ENCODE peak calls at places on chromosomes 4 and X, in four cellular contexts. F is K562, S is HepG2, T is SK-N-SH. A is an unnamed sample.

GRCh38 chrX:150848914-150849365 is 49.5 kb downstream of the CD99L2 start:
- DNase-seq in F (no peak), S (peak), T (no peak), A (no peak)

GRCh38 chr4:137032242-137032641 is 500.1 kb downstream of the PCDH18 start:
- DNase-seq in F (no peak), S (no peak), T (no peak), A (no peak)

GRCh38 chrX:111395132-111395531 is 16.9 kb downstream of the DCX start:
- DNase-seq in F (no peak), S (no peak), T (no peak), A (no peak)

GRCh38 chr4:54539500-54540029 is 118.2 kb upstream of the KIT start:
- DNase-seq in F (peak), S (peak), T (peak), A (no peak)

GRCh38 chr4:153651961-153652784 is 31.9 kb upstream of the TLR2 start:
- DNase-seq in F (no peak), S (no peak), T (no peak), A (no peak)

GRCh38 chr4:183987529-183987946 is 82.4 kb downstream of the STOX2 start:
- DNase-seq in F (no peak), S (no peak), T (peak), A (peak)

GRCh38 chr4:7279902-7280301 is 87.6 kb downstream of the SORCS2 start:
- DNase-seq in F (no peak), S (no peak), T (no peak), A (no peak)

GRCh38 chrX:12327836-12328235 is 189.6 kb downstream of the FRMPD4 start:
- DNase-seq in F (no peak), S (no peak), T (no peak), A (no peak)

GRCh38 chrX:50812995-50813842 is 775 bp downstream of the SHROOM4 start:
- DNase-seq in F (no peak), S (no peak), T (peak), A (no peak)

GRCh38 chr4:100314057-100314456 is 123.8 kb upstream of the DDIT4L start:
- DNase-seq in F (no peak), S (no peak), T (no peak), A (no peak)

GRCh38 chr4:5472166-5472565 is 236.2 kb downstream of the EVC2 start:
- DNase-seq in F (no peak), S (no peak), T (no peak), A (no peak)

GRCh38 chrX:55127692-55128091 is 38.9 kb downstream of the PAGE2 start:
- DNase-seq in F (no peak), S (no peak), T (no peak), A (no peak)

GRCh38 chr4:114364857-114365256 is 233.8 kb upstream of the UGT8 start:
- DNase-seq in F (no peak), S (no peak), T (no peak), A (no peak)

GRCh38 chr4:37885496-37885895 is 5.4 kb upstream of the TBC1D1 start:
- DNase-seq in F (no peak), S (no peak), T (peak), A (no peak)

GRCh38 chr4:15665738-15666365 is 10.7 kb upstream of the FBXL5 start:
- DNase-seq in F (no peak), S (no peak), T (no peak), A (peak)

GRCh38 chrX:21798677-21799219 is 40.7 kb upstream of the MBTPS2 start:
- DNase-seq in F (no peak), S (peak), T (no peak), A (peak)

GRCh38 chr4:28146191-28146590 is 1285.5 kb downstream of the STIM2 start:
- DNase-seq in F (no peak), S (no peak), T (no peak), A (no peak)

GRCh38 chr4:35358001-35358584 is 886.2 kb downstream of the ARAP2 start:
- DNase-seq in F (no peak), S (no peak), T (no peak), A (peak)

GRCh38 chr4:156660470-156660869 is 311.1 kb downstream of the PDGFC start:
- DNase-seq in F (no peak), S (no peak), T (no peak), A (no peak)

GRCh38 chrX:154750301-154751120 is at the start of gene GAB3:
- DNase-seq in F (no peak), S (no peak), T (peak), A (no peak)
- TF ChIP-seq ZBTB33 in F (no peak), S (no peak), T (no peak), A (no peak)

GRCh38 chr4:155208258-155209054 is at the start of gene NPY2R:
- DNase-seq in F (no peak), S (no peak), T (peak), A (no peak)
- TF ChIP-seq CTCF in F (no peak), S (no peak), T (no peak), A (no peak)

GRCh38 chr4:3307486-3307885 is 14.7 kb downstream of the RGS12 start:
- DNase-seq in F (no peak), S (no peak), T (no peak), A (no peak)

GRCh38 chr4:3307060-3307459 is 14.2 kb downstream of the RGS12 start:
- DNase-seq in F (no peak), S (no peak), T (no peak), A (no peak)

GRCh38 chr4:3304831-3305609 is 12.2 kb downstream of the RGS12 start:
- DNase-seq in F (no peak), S (no peak), T (peak), A (no peak)

GRCh38 chr4:3306465-3306864 is 13.6 kb downstream of the RGS12 start:
- DNase-seq in F (no peak), S (no peak), T (no peak), A (no peak)

GRCh38 chr4:3305610-3306371 is 13.0 kb downstream of the RGS12 start:
- DNase-seq in F (no peak), S (no peak), T (no peak), A (no peak)
- TF ChIP-seq ZBTB33 in F (no peak), S (no peak), T (no peak), A (no peak)

DNA sequence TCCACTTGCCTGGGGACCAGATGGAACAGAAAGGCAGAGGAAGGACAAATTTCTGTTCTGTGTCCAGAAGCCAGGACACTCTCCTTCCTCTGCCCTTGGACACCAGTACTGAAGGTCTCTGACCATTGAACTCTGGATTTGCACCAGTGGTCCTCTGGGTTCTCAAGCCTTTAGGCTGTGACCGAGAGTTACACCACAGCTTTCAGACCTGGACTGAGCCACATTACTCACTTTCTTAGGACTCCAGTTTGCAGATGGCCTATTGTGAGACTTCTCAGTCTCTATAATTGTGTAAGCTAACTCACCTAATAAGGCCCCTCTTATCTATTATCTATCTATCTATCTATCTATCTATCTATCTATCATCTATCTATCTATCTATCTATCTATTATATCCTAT is 295.3 kb upstream of the GALNTL6 start:
- DNase-seq in F (no peak), S (no peak), T (no peak), A (no peak)
- TF ChIP-seq CTCF in F (no peak), S (no peak), T (no peak), A (no peak)

GRCh38 chr4:169307581-169307980 is 36.8 kb upstream of the SH3RF1 start:
- DNase-seq in F (no peak), S (peak), T (no peak), A (no peak)
- TF ChIP-seq ZBTB33 in F (no peak), S (no peak), T (no peak), A (no peak)

DNA sequence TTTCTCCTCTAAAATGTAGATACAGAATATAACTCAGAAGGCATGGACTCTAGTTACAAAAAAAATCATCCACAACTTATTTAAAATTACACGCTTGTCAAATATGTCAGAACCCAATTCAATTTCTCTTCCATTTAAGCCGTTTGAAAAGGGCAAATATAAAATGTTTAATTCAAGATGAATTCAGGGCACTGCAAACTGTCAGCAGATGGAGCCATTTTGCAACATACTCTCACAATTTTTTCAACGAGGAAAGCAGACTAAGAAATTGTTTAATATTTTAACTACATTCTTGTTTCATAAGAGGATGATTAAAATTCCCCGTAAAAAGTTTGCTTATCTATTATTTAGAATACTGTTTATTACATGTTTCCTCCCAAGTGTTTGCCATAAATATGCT is 321.3 kb upstream of the CPXCR1 start:
- DNase-seq in F (no peak), S (peak), T (no peak), A (no peak)
- TF ChIP-seq CTCF in F (no peak), S (peak), T (peak), A (no peak)

GRCh38 chr4:22551550-22551949 is 35.7 kb upstream of the ADGRA3 start:
- DNase-seq in F (no peak), S (no peak), T (no peak), A (no peak)
- TF ChIP-seq ZBTB33 in F (no peak), S (no peak), T (no peak), A (no peak)

DNA sequence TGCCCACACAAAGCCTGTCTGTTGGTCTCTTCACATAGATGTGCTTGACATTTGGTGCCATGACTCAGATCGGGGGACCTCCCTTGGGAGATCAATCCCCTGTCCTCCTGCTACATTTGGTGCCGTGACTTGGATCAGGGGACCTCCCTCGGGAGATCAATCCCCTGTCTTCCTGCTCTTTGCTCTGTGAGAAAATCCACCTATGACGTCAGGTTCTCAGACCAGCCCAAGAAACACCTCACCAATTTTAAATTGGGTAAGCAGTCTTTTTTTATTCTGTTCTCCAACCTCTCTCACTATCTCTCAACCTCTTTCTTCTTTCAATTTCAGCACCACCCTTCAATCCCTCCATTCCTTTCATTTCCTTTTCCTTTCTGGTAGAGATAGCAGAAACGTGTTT is 159.6 kb upstream of the AGTR2 start:
- DNase-seq in F (no peak), S (no peak), T (no peak), A (no peak)
- TF ChIP-seq CTCF in F (no peak), S (no peak), T (no peak), A (no peak)

DNA sequence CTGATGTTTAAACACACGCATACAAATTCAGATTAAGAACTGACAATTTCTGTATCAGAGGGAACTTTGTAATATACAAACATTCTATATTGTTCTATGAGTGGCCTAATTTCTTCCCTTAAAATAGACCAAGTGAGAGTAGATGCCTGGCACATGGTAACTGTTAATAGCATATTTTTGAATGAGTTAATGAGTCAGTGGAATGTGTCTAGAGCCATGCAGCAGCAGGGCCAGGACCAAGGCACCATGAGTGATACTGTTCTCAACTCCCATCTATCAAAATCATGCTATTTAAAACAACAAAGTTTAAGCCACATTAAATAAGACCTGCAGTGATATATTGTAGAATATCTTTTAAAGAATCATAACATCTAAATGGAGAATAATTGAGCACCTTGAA is 98.3 kb downstream of the ARHGAP24 start:
- DNase-seq in F (no peak), S (no peak), T (no peak), A (no peak)
- TF ChIP-seq ZBTB33 in F (no peak), S (no peak), T (no peak), A (no peak)

A was measured in HCT116.